ENCODE peak calls at places on chromosomes 16 and 17, in five cellular contexts. I, J, T, D and S are unnamed samples.

GRCh38 chr17:43978078-43978477 is 24.3 kb upstream of the PYY start:
- DNase-seq in I (no peak), J (no peak), T (no peak), D (no peak), S (no peak)

GRCh38 chr17:45229681-45230409 is 8.2 kb downstream of the FMNL1 start:
- DNase-seq in I (no peak), J (no peak), T (no peak), D (no peak), S (no peak)

GRCh38 chr16:19242987-19243386 is 42.5 kb upstream of the CLEC19A start:
- DNase-seq in I (no peak), J (no peak), T (no peak), D (no peak), S (no peak)

GRCh38 chr16:9499921-9500593 is 408.6 kb downstream of the HAPSTR1 start:
- DNase-seq in I (no peak), J (no peak), T (no peak), D (no peak), S (no peak)

GRCh38 chr17:19664821-19665181 is 16.2 kb downstream of the ALDH3A2 start:
- DNase-seq in I (no peak), J (no peak), T (no peak), D (no peak), S (no peak)

GRCh38 chr17:7853693-7854043 is 1.2 kb upstream of the TMEM88 start:
- DNase-seq in I (no peak), J (no peak), T (no peak), D (no peak), S (no peak)

GRCh38 chr16:77859493-77860232 is 71.3 kb downstream of the VAT1L start:
- DNase-seq in I (no peak), J (no peak), T (no peak), D (no peak), S (no peak)

GRCh38 chr16:81908466-81909230 is 102.6 kb downstream of the SDR42E1 start:
- DNase-seq in I (no peak), J (no peak), T (no peak), D (no peak), S (no peak)

GRCh38 chr17:63442549-63443035 is 3.5 kb downstream of the CYB561 start:
- DNase-seq in I (no peak), J (no peak), T (no peak), D (no peak), S (no peak)

GRCh38 chr16:57361384-57361783 is 2.8 kb downstream of the CCL22 start:
- DNase-seq in I (no peak), J (no peak), T (no peak), D (no peak), S (no peak)

GRCh38 chr16:24525970-24526559 is 13.3 kb upstream of the RBBP6 start:
- DNase-seq in I (no peak), J (no peak), T (no peak), D (peak), S (no peak)

GRCh38 chr17:21542991-21543390 is 149.3 kb upstream of the KCNJ18 start:
- DNase-seq in I (no peak), J (no peak), T (no peak), D (no peak), S (no peak)

GRCh38 chr16:87297407-87297806 is 19.8 kb downstream of the C16orf95 start:
- DNase-seq in I (no peak), J (no peak), T (no peak), D (no peak), S (no peak)

GRCh38 chr16:588639-588888 is 1.3 kb upstream of the RAB40C start:
- DNase-seq in I (peak), J (peak), T (peak), D (peak), S (no peak)

GRCh38 chr16:68235105-68235881 is 634 bp downstream of the ESRP2 start:
- DNase-seq in I (peak), J (no peak), T (no peak), D (no peak), S (no peak)

GRCh38 chr16:57092786-57093301 is 461 bp downstream of the CPNE2 start:
- DNase-seq in I (peak), J (no peak), T (peak), D (no peak), S (no peak)

GRCh38 chr16:12784076-12784475 is 19.6 kb downstream of the CPPED1 start:
- DNase-seq in I (no peak), J (no peak), T (no peak), D (peak), S (no peak)

GRCh38 chr17:39928868-39929651 is 1.5 kb downstream of the LRRC3C start:
- DNase-seq in I (no peak), J (no peak), T (no peak), D (peak), S (no peak)

GRCh38 chr16:81485824-81486554 is 41.4 kb downstream of the CMIP start:
- DNase-seq in I (no peak), J (no peak), T (no peak), D (peak), S (no peak)

GRCh38 chr16:31421587-31421986 is 6.6 kb downstream of the COX6A2 start:
- DNase-seq in I (peak), J (no peak), T (no peak), D (no peak), S (no peak)

GRCh38 chr17:7886227-7887037 is 2.2 kb upstream of the CHD3 start:
- DNase-seq in I (no peak), J (no peak), T (peak), D (peak), S (peak)

GRCh38 chr17:76353004-76353598 is 615 bp downstream of the PRPSAP1 start:
- DNase-seq in I (peak), J (no peak), T (no peak), D (no peak), S (peak)

GRCh38 chr17:37283414-37283961 is 92.3 kb upstream of the C17orf78 start:
- DNase-seq in I (no peak), J (no peak), T (no peak), D (peak), S (no peak)

GRCh38 chr17:76239538-76240274 is 587 bp downstream of the RNF157 start:
- DNase-seq in I (no peak), J (no peak), T (no peak), D (no peak), S (no peak)

GRCh38 chr16:84657229-84657837 is 9.0 kb downstream of the KLHL36 start:
- DNase-seq in I (no peak), J (no peak), T (no peak), D (no peak), S (no peak)

GRCh38 chr16:47646914-47647313 is 185.8 kb downstream of the PHKB start:
- DNase-seq in I (no peak), J (no peak), T (no peak), D (no peak), S (no peak)

GRCh38 chr16:55323637-55324490 is at the start of gene IRX6:
- DNase-seq in I (peak), J (no peak), T (no peak), D (no peak), S (no peak)

GRCh38 chr16:8975039-8975438 is 11.3 kb upstream of the USP7 start:
- DNase-seq in I (no peak), J (no peak), T (no peak), D (no peak), S (no peak)

GRCh38 chr17:19381741-19382444 is 3.6 kb downstream of the MAPK7 start:
- DNase-seq in I (no peak), J (no peak), T (no peak), D (no peak), S (no peak)

GRCh38 chr17:48026503-48027321 is 10.9 kb downstream of the COPZ2 start:
- DNase-seq in I (peak), J (peak), T (peak), D (peak), S (peak)

GRCh38 chr17:48027322-48027981 is 10.1 kb downstream of the COPZ2 start:
- DNase-seq in I (no peak), J (no peak), T (no peak), D (no peak), S (no peak)

GRCh38 chr17:48028736-48029135 is 8.9 kb downstream of the COPZ2 start:
- DNase-seq in I (no peak), J (no peak), T (no peak), D (no peak), S (no peak)

GRCh38 chr17:48031966-48032365 is 5.6 kb downstream of the COPZ2 start:
- DNase-seq in I (no peak), J (no peak), T (no peak), D (no peak), S (no peak)

DNA sequence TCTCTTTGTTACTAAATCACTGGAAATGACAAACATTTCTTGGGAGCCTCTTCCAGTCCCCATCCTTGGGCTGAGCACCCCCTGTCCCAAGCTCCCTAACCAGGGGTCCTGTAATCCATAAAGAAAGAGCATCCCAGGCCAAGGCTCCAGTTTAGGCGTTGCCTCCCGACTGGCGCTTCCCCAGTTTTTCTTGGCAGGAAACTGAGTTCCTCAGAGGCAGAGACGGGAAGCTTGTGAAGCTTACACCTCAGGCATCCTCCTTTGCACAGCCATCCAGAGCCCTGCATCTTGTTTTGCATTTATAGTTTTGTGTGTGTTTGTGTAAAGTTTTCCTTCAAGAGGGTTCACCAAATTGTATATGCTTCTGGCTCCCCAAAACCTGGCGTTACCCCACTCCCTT is 7.1 kb downstream of the COPZ2 start:
- DNase-seq in I (no peak), J (no peak), T (no peak), D (peak), S (no peak)
- H3K27ac ChIP-seq in I (no peak), J (no peak), T (no peak), D (no peak), S (no peak)

GRCh38 chr17:79852748-79853147 is 13.5 kb upstream of the CBX4 start:
- DNase-seq in I (no peak), J (no peak), T (no peak), D (peak), S (no peak)
- H3K27ac ChIP-seq in I (peak), J (peak), T (no peak), D (peak), S (no peak)

GRCh38 chr16:4465977-4466779 is 8.2 kb downstream of the NMRAL1 start:
- DNase-seq in I (no peak), J (peak), T (peak), D (no peak), S (no peak)
- H3K27ac ChIP-seq in I (no peak), J (peak), T (peak), D (no peak), S (no peak)

DNA sequence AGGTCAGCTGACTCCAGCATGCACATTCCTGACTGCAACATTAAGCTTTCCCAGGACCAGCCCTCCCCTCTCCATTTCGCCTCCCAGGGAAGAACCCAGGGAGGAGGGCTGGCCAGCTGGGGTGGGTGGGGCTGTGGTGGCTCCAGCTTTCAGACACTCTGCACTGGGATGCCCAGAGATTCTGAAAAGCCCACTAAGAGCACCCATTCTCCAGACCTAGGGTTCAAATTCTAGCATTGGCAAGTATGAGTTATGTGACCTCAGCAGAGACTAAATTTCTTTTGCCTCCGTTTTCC is 7.8 kb downstream of the DLX3 start:
- DNase-seq in I (peak), J (no peak), T (no peak), D (no peak), S (no peak)
- H3K27ac ChIP-seq in I (no peak), J (no peak), T (no peak), D (no peak), S (no peak)

DNA sequence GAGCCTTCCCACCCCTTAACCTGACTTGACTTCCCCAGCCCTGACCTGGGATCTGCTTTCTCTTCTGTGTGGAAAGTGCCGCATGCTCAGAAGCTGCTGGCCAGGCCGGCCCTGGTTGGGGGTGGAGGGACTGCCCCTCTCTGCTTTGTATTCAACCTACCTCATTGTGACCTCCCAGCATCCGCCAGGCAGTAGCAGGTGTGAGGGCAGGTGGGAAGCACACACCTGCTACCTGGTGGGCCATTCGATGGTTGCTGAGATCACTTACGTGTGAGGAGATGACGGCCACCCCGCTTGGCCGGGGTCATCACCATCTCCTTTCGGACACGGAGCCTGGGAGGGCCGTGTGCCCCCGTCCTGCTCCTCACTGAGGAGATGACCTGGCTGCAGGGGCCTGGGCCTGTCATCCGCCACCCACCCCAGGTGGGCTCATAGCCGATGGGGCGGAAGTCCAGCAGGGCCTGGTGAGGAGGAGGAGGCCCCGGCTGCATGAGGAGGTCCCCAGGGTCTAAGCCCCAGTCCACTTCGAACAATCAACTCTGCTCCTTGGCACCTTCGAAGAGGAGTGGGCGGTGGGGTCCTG is 7.1 kb downstream of the CPNE7 start:
- DNase-seq in I (no peak), J (no peak), T (no peak), D (no peak), S (no peak)
- H3K27ac ChIP-seq in I (peak), J (no peak), T (no peak), D (peak), S (no peak)